ENCODE peak calls at places on chromosomes 7 and 10, in seven cellular contexts. A, C, M, S, H, Z and D are unnamed samples.

GRCh38 chr7:119706608-119707007 is 566.4 kb upstream of the KCND2 start:
- DNase-seq in A (no peak), C (no peak), M (no peak), Z (no peak), S (no peak), H (no peak), D (no peak)

GRCh38 chr10:108544500-108545120 is 1378.7 kb downstream of the XPNPEP1 start:
- DNase-seq in A (peak; percentile 59), M (peak; percentile 80), Z (peak; percentile 13), H (peak; percentile 77), C (peak; percentile 55), S (peak; percentile 70), D (peak; percentile 78)

GRCh38 chr7:151366872-151367207 is 25.2 kb downstream of the NUB1 start:
- DNase-seq in H (no peak), M (peak; percentile 77), C (no peak), S (peak; percentile 85), Z (peak; percentile 54), A (peak; percentile 64), D (no peak)

GRCh38 chr7:1664711-1665591 is 5.1 kb upstream of the ELFN1 start:
- DNase-seq in S (peak; percentile 65), H (peak; percentile 92), M (peak; percentile 90), A (peak; percentile 66), Z (no peak), C (no peak), D (peak; percentile 87)

GRCh38 chr10:81838950-81839349 is 36.0 kb upstream of the NRG3 start:
- DNase-seq in Z (no peak), M (no peak), A (no peak), C (peak; percentile 7), S (peak; percentile 0), H (no peak), D (no peak)

GRCh38 chr7:140512317-140513000 is 33.2 kb upstream of the MKRN1 start:
- DNase-seq in H (peak; percentile 43), M (no peak), C (no peak), S (peak; percentile 12), A (peak; percentile 16), Z (no peak), D (no peak)

GRCh38 chr7:95469850-95470249 is 15.9 kb upstream of the ASB4 start:
- DNase-seq in M (no peak), H (no peak), A (no peak), S (no peak), C (no peak), Z (no peak), D (no peak)

GRCh38 chr7:123437447-123437995 is 96.9 kb downstream of the IQUB start:
- DNase-seq in M (no peak), A (no peak), Z (no peak), S (no peak), H (no peak), C (no peak), D (no peak)

GRCh38 chr10:625335-625699 is 64.2 kb downstream of the DIP2C start:
- DNase-seq in Z (no peak), H (no peak), A (no peak), M (no peak), S (no peak), C (no peak), D (no peak)

GRCh38 chr7:115040526-115040925 is 118.6 kb downstream of the MDFIC start:
- DNase-seq in A (no peak), C (no peak), M (peak; percentile 58), Z (no peak), S (no peak), H (no peak), D (no peak)

GRCh38 chr7:99030951-99031350 is 113.0 kb downstream of the SMURF1 start:
- DNase-seq in M (no peak), Z (no peak), S (no peak), A (peak; percentile 60), C (no peak), H (no peak), D (no peak)

GRCh38 chr10:119449760-119450461 is 92.6 kb downstream of the RGS10 start:
- DNase-seq in C (no peak), S (peak; percentile 95), Z (peak; percentile 95), M (peak; percentile 46), A (peak; percentile 97), H (no peak), D (no peak)

GRCh38 chr10:11597470-11597869 is 14.0 kb downstream of the USP6NL start:
- DNase-seq in Z (no peak), C (no peak), M (no peak), S (no peak), A (no peak), H (no peak), D (no peak)

GRCh38 chr10:44938938-44939337 is 20.7 kb upstream of the RASSF4 start:
- DNase-seq in A (peak; percentile 43), Z (no peak), H (no peak), M (no peak), S (no peak), C (no peak), D (no peak)

GRCh38 chr10:114663631-114664030 is 5.6 kb upstream of the ABLIM1 start:
- DNase-seq in M (no peak), H (no peak), A (no peak), Z (no peak), S (no peak), C (no peak), D (no peak)

GRCh38 chr7:142535123-142535779 is 214.0 kb upstream of the PRSS1 start:
- DNase-seq in M (peak; percentile 93), C (peak; percentile 70), A (peak; percentile 90), S (peak; percentile 88), Z (peak; percentile 39), H (peak; percentile 71), D (no peak)

GRCh38 chr7:132162745-132163144 is 413.5 kb downstream of the PLXNA4 start:
- DNase-seq in H (no peak), A (no peak), M (no peak), Z (no peak), S (no peak), C (no peak), D (no peak)

GRCh38 chr7:91876391-91877133 is 3.9 kb downstream of the MTERF1 start:
- DNase-seq in A (peak; percentile 45), S (peak; percentile 60), Z (no peak), C (peak; percentile 45), M (peak; percentile 70), H (no peak), D (no peak)

GRCh38 chr7:96238976-96239766 is 82.7 kb downstream of the SLC25A13 start:
- DNase-seq in A (peak; percentile 33), Z (no peak), M (no peak), S (peak; percentile 34), C (no peak), H (no peak), D (no peak)

GRCh38 chr10:3549118-3549517 is 235.9 kb downstream of the KLF6 start:
- DNase-seq in Z (no peak), A (no peak), C (no peak), H (no peak), M (no peak), S (no peak), D (no peak)

GRCh38 chr10:48493083-48493871 is 111.6 kb downstream of the ARHGAP22 start:
- DNase-seq in Z (no peak), H (no peak), A (no peak), C (no peak), S (no peak), M (no peak), D (peak; percentile 49)

GRCh38 chr7:107404740-107405537 is 64.9 kb upstream of the GPR22 start:
- DNase-seq in H (no peak), S (no peak), A (no peak), C (peak; percentile 83), M (no peak), Z (no peak), D (no peak)